ENCODE peak calls at places on chromosomes 12 and 14, in eight cellular contexts. One of them, this sample, is unnamed.

GRCh38 chr14:33808187-33808586 is 142.7 kb downstream of the EGLN3 start:
- DNase-seq in activated naive CD8-positive, alpha-beta T cell treated with anti-CD3 and anti-CD28 coated beads, Interleukin-2, amount 10 ng/mL, durations not matched to agents 7 days and 5 days: no peak
- DNase-seq in activated T-helper 9 cell treated with anti-CD3 and anti-CD28 coated beads, Interleukin-2, amount 50 U/mL, for 16 hours: no peak
- DNase-seq in kidney epithelial cell: no peak
- DNase-seq in T-helper 9 cell: no peak
- DNase-seq in HuH-7.5: no peak
- DNase-seq in WTC11: no peak
- DNase-seq in DMS153: no peak
- DNase-seq in this sample: no peak

GRCh38 chr12:47085815-47086252 is 6.1 kb upstream of the AMIGO2 start:
- DNase-seq in WTC11: no peak
- DNase-seq in HuH-7.5: no peak
- DNase-seq in activated T-helper 9 cell treated with anti-CD3 and anti-CD28 coated beads, Interleukin-2, amount 50 U/mL, for 16 hours: no peak
- DNase-seq in DMS153: peak
- DNase-seq in activated naive CD8-positive, alpha-beta T cell treated with anti-CD3 and anti-CD28 coated beads, Interleukin-2, amount 10 ng/mL, durations not matched to agents 7 days and 5 days: no peak
- DNase-seq in kidney epithelial cell: no peak
- DNase-seq in T-helper 9 cell: peak
- DNase-seq in this sample: no peak

GRCh38 chr12:113472191-113473190 is 820 bp upstream of the LHX5 start:
- DNase-seq in activated T-helper 9 cell treated with anti-CD3 and anti-CD28 coated beads, Interleukin-2, amount 50 U/mL, for 16 hours: no peak
- DNase-seq in DMS153: no peak
- DNase-seq in kidney epithelial cell: no peak
- DNase-seq in HuH-7.5: no peak
- DNase-seq in WTC11: peak
- DNase-seq in activated naive CD8-positive, alpha-beta T cell treated with anti-CD3 and anti-CD28 coated beads, Interleukin-2, amount 10 ng/mL, durations not matched to agents 7 days and 5 days: no peak
- DNase-seq in T-helper 9 cell: no peak
- DNase-seq in this sample: no peak

GRCh38 chr12:50174971-50175715 is 8.0 kb upstream of the CERS5 start:
- DNase-seq in WTC11: no peak
- DNase-seq in activated naive CD8-positive, alpha-beta T cell treated with anti-CD3 and anti-CD28 coated beads, Interleukin-2, amount 10 ng/mL, durations not matched to agents 7 days and 5 days: no peak
- DNase-seq in activated T-helper 9 cell treated with anti-CD3 and anti-CD28 coated beads, Interleukin-2, amount 50 U/mL, for 16 hours: no peak
- DNase-seq in T-helper 9 cell: no peak
- DNase-seq in kidney epithelial cell: peak
- DNase-seq in HuH-7.5: peak
- DNase-seq in DMS153: peak
- DNase-seq in this sample: peak

GRCh38 chr12:78181544-78182162 is 351.0 kb downstream of the NAV3 start:
- DNase-seq in WTC11: peak
- DNase-seq in T-helper 9 cell: no peak
- DNase-seq in kidney epithelial cell: no peak
- DNase-seq in activated T-helper 9 cell treated with anti-CD3 and anti-CD28 coated beads, Interleukin-2, amount 50 U/mL, for 16 hours: no peak
- DNase-seq in DMS153: peak
- DNase-seq in HuH-7.5: no peak
- DNase-seq in activated naive CD8-positive, alpha-beta T cell treated with anti-CD3 and anti-CD28 coated beads, Interleukin-2, amount 10 ng/mL, durations not matched to agents 7 days and 5 days: no peak
- DNase-seq in this sample: no peak

GRCh38 chr12:53659609-53660008 is 16.3 kb downstream of the ATP5MC2 start:
- DNase-seq in HuH-7.5: no peak
- DNase-seq in DMS153: no peak
- DNase-seq in activated T-helper 9 cell treated with anti-CD3 and anti-CD28 coated beads, Interleukin-2, amount 50 U/mL, for 16 hours: no peak
- DNase-seq in WTC11: no peak
- DNase-seq in kidney epithelial cell: no peak
- DNase-seq in T-helper 9 cell: no peak
- DNase-seq in activated naive CD8-positive, alpha-beta T cell treated with anti-CD3 and anti-CD28 coated beads, Interleukin-2, amount 10 ng/mL, durations not matched to agents 7 days and 5 days: no peak
- DNase-seq in this sample: no peak

GRCh38 chr12:61739925-61740324 is 520.3 kb upstream of the USP15 start:
- DNase-seq in activated naive CD8-positive, alpha-beta T cell treated with anti-CD3 and anti-CD28 coated beads, Interleukin-2, amount 10 ng/mL, durations not matched to agents 7 days and 5 days: no peak
- DNase-seq in WTC11: no peak
- DNase-seq in T-helper 9 cell: no peak
- DNase-seq in activated T-helper 9 cell treated with anti-CD3 and anti-CD28 coated beads, Interleukin-2, amount 50 U/mL, for 16 hours: no peak
- DNase-seq in DMS153: no peak
- DNase-seq in HuH-7.5: no peak
- DNase-seq in kidney epithelial cell: no peak
- DNase-seq in this sample: no peak

GRCh38 chr12:28409892-28410291 is 219.6 kb downstream of the CCDC91 start:
- DNase-seq in HuH-7.5: no peak
- DNase-seq in DMS153: no peak
- DNase-seq in activated T-helper 9 cell treated with anti-CD3 and anti-CD28 coated beads, Interleukin-2, amount 50 U/mL, for 16 hours: no peak
- DNase-seq in kidney epithelial cell: no peak
- DNase-seq in activated naive CD8-positive, alpha-beta T cell treated with anti-CD3 and anti-CD28 coated beads, Interleukin-2, amount 10 ng/mL, durations not matched to agents 7 days and 5 days: no peak
- DNase-seq in WTC11: no peak
- DNase-seq in T-helper 9 cell: no peak
- DNase-seq in this sample: no peak

GRCh38 chr14:75142494-75142893 is 15.6 kb upstream of the NEK9 start:
- DNase-seq in DMS153: no peak
- DNase-seq in WTC11: no peak
- DNase-seq in kidney epithelial cell: no peak
- DNase-seq in HuH-7.5: no peak
- DNase-seq in activated T-helper 9 cell treated with anti-CD3 and anti-CD28 coated beads, Interleukin-2, amount 50 U/mL, for 16 hours: no peak
- DNase-seq in activated naive CD8-positive, alpha-beta T cell treated with anti-CD3 and anti-CD28 coated beads, Interleukin-2, amount 10 ng/mL, durations not matched to agents 7 days and 5 days: no peak
- DNase-seq in T-helper 9 cell: no peak
- DNase-seq in this sample: no peak

GRCh38 chr12:50626026-50626425 is 121.2 kb downstream of the DIP2B start:
- DNase-seq in activated T-helper 9 cell treated with anti-CD3 and anti-CD28 coated beads, Interleukin-2, amount 50 U/mL, for 16 hours: no peak
- DNase-seq in kidney epithelial cell: no peak
- DNase-seq in activated naive CD8-positive, alpha-beta T cell treated with anti-CD3 and anti-CD28 coated beads, Interleukin-2, amount 10 ng/mL, durations not matched to agents 7 days and 5 days: no peak
- DNase-seq in WTC11: no peak
- DNase-seq in T-helper 9 cell: no peak
- DNase-seq in DMS153: no peak
- DNase-seq in HuH-7.5: no peak
- DNase-seq in this sample: no peak

GRCh38 chr14:52949711-52950409 is 990 bp downstream of the FERMT2 start:
- DNase-seq in kidney epithelial cell: no peak
- DNase-seq in T-helper 9 cell: no peak
- DNase-seq in HuH-7.5: peak
- DNase-seq in activated naive CD8-positive, alpha-beta T cell treated with anti-CD3 and anti-CD28 coated beads, Interleukin-2, amount 10 ng/mL, durations not matched to agents 7 days and 5 days: no peak
- DNase-seq in activated T-helper 9 cell treated with anti-CD3 and anti-CD28 coated beads, Interleukin-2, amount 50 U/mL, for 16 hours: no peak
- DNase-seq in WTC11: no peak
- DNase-seq in DMS153: no peak
- DNase-seq in this sample: peak

GRCh38 chr12:116881325-116881866 is at the start of gene HRK:
- DNase-seq in kidney epithelial cell: no peak
- DNase-seq in DMS153: no peak
- DNase-seq in activated naive CD8-positive, alpha-beta T cell treated with anti-CD3 and anti-CD28 coated beads, Interleukin-2, amount 10 ng/mL, durations not matched to agents 7 days and 5 days: no peak
- DNase-seq in WTC11: peak
- DNase-seq in HuH-7.5: peak
- DNase-seq in activated T-helper 9 cell treated with anti-CD3 and anti-CD28 coated beads, Interleukin-2, amount 50 U/mL, for 16 hours: no peak
- DNase-seq in T-helper 9 cell: no peak
- DNase-seq in this sample: peak

GRCh38 chr12:71472441-71472911 is 32.9 kb downstream of the LGR5 start:
- DNase-seq in kidney epithelial cell: no peak
- DNase-seq in activated T-helper 9 cell treated with anti-CD3 and anti-CD28 coated beads, Interleukin-2, amount 50 U/mL, for 16 hours: no peak
- DNase-seq in activated naive CD8-positive, alpha-beta T cell treated with anti-CD3 and anti-CD28 coated beads, Interleukin-2, amount 10 ng/mL, durations not matched to agents 7 days and 5 days: no peak
- DNase-seq in T-helper 9 cell: no peak
- DNase-seq in WTC11: no peak
- DNase-seq in HuH-7.5: no peak
- DNase-seq in DMS153: no peak
- DNase-seq in this sample: no peak

GRCh38 chr14:59249029-59249428 is 60.6 kb downstream of the DAAM1 start:
- DNase-seq in DMS153: no peak
- DNase-seq in kidney epithelial cell: no peak
- DNase-seq in WTC11: no peak
- DNase-seq in activated naive CD8-positive, alpha-beta T cell treated with anti-CD3 and anti-CD28 coated beads, Interleukin-2, amount 10 ng/mL, durations not matched to agents 7 days and 5 days: no peak
- DNase-seq in HuH-7.5: no peak
- DNase-seq in activated T-helper 9 cell treated with anti-CD3 and anti-CD28 coated beads, Interleukin-2, amount 50 U/mL, for 16 hours: no peak
- DNase-seq in T-helper 9 cell: no peak
- DNase-seq in this sample: no peak

GRCh38 chr14:104473244-104473565 is 106.4 kb upstream of the C14orf180 start:
- DNase-seq in WTC11: peak
- DNase-seq in activated naive CD8-positive, alpha-beta T cell treated with anti-CD3 and anti-CD28 coated beads, Interleukin-2, amount 10 ng/mL, durations not matched to agents 7 days and 5 days: no peak
- DNase-seq in DMS153: no peak
- DNase-seq in kidney epithelial cell: no peak
- DNase-seq in activated T-helper 9 cell treated with anti-CD3 and anti-CD28 coated beads, Interleukin-2, amount 50 U/mL, for 16 hours: no peak
- DNase-seq in HuH-7.5: no peak
- DNase-seq in T-helper 9 cell: no peak
- DNase-seq in this sample: no peak

GRCh38 chr14:101598571-101599233 is 37.4 kb downstream of the DIO3 start:
- DNase-seq in HuH-7.5: no peak
- DNase-seq in kidney epithelial cell: no peak
- DNase-seq in DMS153: no peak
- DNase-seq in activated T-helper 9 cell treated with anti-CD3 and anti-CD28 coated beads, Interleukin-2, amount 50 U/mL, for 16 hours: no peak
- DNase-seq in T-helper 9 cell: no peak
- DNase-seq in WTC11: no peak
- DNase-seq in activated naive CD8-positive, alpha-beta T cell treated with anti-CD3 and anti-CD28 coated beads, Interleukin-2, amount 10 ng/mL, durations not matched to agents 7 days and 5 days: no peak
- DNase-seq in this sample: no peak

GRCh38 chr14:91570021-91570420 is 59.9 kb upstream of the PPP4R3A start:
- DNase-seq in WTC11: peak
- DNase-seq in T-helper 9 cell: no peak
- DNase-seq in kidney epithelial cell: no peak
- DNase-seq in DMS153: no peak
- DNase-seq in activated naive CD8-positive, alpha-beta T cell treated with anti-CD3 and anti-CD28 coated beads, Interleukin-2, amount 10 ng/mL, durations not matched to agents 7 days and 5 days: no peak
- DNase-seq in activated T-helper 9 cell treated with anti-CD3 and anti-CD28 coated beads, Interleukin-2, amount 50 U/mL, for 16 hours: no peak
- DNase-seq in HuH-7.5: no peak
- DNase-seq in this sample: peak

GRCh38 chr12:101097829-101098580 is 112.0 kb downstream of the SLC5A8 start:
- DNase-seq in activated T-helper 9 cell treated with anti-CD3 and anti-CD28 coated beads, Interleukin-2, amount 50 U/mL, for 16 hours: no peak
- DNase-seq in T-helper 9 cell: no peak
- DNase-seq in HuH-7.5: no peak
- DNase-seq in DMS153: no peak
- DNase-seq in WTC11: no peak
- DNase-seq in kidney epithelial cell: peak
- DNase-seq in activated naive CD8-positive, alpha-beta T cell treated with anti-CD3 and anti-CD28 coated beads, Interleukin-2, amount 10 ng/mL, durations not matched to agents 7 days and 5 days: no peak
- DNase-seq in this sample: no peak

GRCh38 chr12:12461281-12461922 is 101.3 kb downstream of the DUSP16 start:
- DNase-seq in WTC11: no peak
- DNase-seq in activated T-helper 9 cell treated with anti-CD3 and anti-CD28 coated beads, Interleukin-2, amount 50 U/mL, for 16 hours: no peak
- DNase-seq in kidney epithelial cell: no peak
- DNase-seq in HuH-7.5: no peak
- DNase-seq in T-helper 9 cell: no peak
- DNase-seq in DMS153: no peak
- DNase-seq in activated naive CD8-positive, alpha-beta T cell treated with anti-CD3 and anti-CD28 coated beads, Interleukin-2, amount 10 ng/mL, durations not matched to agents 7 days and 5 days: no peak
- DNase-seq in this sample: no peak

GRCh38 chr14:65637780-65638179 is 225.2 kb downstream of the FUT8 start:
- DNase-seq in activated naive CD8-positive, alpha-beta T cell treated with anti-CD3 and anti-CD28 coated beads, Interleukin-2, amount 10 ng/mL, durations not matched to agents 7 days and 5 days: peak
- DNase-seq in activated T-helper 9 cell treated with anti-CD3 and anti-CD28 coated beads, Interleukin-2, amount 50 U/mL, for 16 hours: peak
- DNase-seq in kidney epithelial cell: peak
- DNase-seq in DMS153: no peak
- DNase-seq in T-helper 9 cell: no peak
- DNase-seq in HuH-7.5: no peak
- DNase-seq in WTC11: no peak
- DNase-seq in this sample: no peak

This sample was measured in HAP-1.